ENCODE peak calls at places on chromosomes 13 and 19, in ten cellular contexts. R is pancreas, F is cardiac fibroblast, W is right lobe of liver, S is psoas muscle, K is kidney epithelial cell, U is foreskin fibroblast, L is testis, P is adrenal gland, I is AG04450. N is an unnamed sample.

GRCh38 chr13:33188093-33188882 is 97.3 kb downstream of the STARD13 start:
- DNase-seq in R (no peak), F (peak), W (no peak), S (no peak), K (no peak), U (no peak), L (no peak), P (no peak), I (no peak), N (peak)

GRCh38 chr19:7995756-7996155 is 9.7 kb downstream of the ELAVL1 start:
- DNase-seq in R (no peak), F (no peak), W (no peak), S (no peak), K (no peak), U (no peak), L (no peak), P (no peak), I (no peak), N (no peak)

GRCh38 chr13:35984776-35985453 is 146.3 kb downstream of the DCLK1 start:
- DNase-seq in R (no peak), F (no peak), W (no peak), S (no peak), K (no peak), U (no peak), L (no peak), P (peak), I (no peak), N (no peak)

GRCh38 chr19:7524523-7524922 is 2.1 kb downstream of the MCOLN1 start:
- DNase-seq in R (no peak), F (no peak), W (no peak), S (no peak), K (no peak), U (no peak), L (no peak), P (no peak), I (no peak), N (no peak)

GRCh38 chr19:47411101-47411500 is 8.2 kb downstream of the MEIS3 start:
- DNase-seq in R (no peak), F (no peak), W (no peak), S (no peak), K (no peak), U (no peak), L (no peak), P (no peak), I (no peak), N (no peak)

GRCh38 chr19:16679811-16680210 is 18.9 kb downstream of the TMEM38A start:
- DNase-seq in R (no peak), F (no peak), W (no peak), S (no peak), K (no peak), U (no peak), L (no peak), P (no peak), I (no peak), N (no peak)

GRCh38 chr19:58513694-58514563 is 2.1 kb upstream of the SLC27A5 start:
- DNase-seq in R (peak), F (peak), W (peak), S (peak), K (peak), U (peak), L (peak), P (peak), I (no peak), N (peak)

GRCh38 chr13:112783135-112783945 is 93.5 kb downstream of the ATP11A start:
- DNase-seq in R (no peak), F (peak), W (no peak), S (no peak), K (no peak), U (peak), L (no peak), P (peak), I (peak), N (peak)

GRCh38 chr13:39655569-39656324 is at the start of gene COG6:
- DNase-seq in R (peak), F (peak), W (peak), S (peak), K (peak), U (peak), L (peak), P (peak), I (peak), N (peak)

GRCh38 chr19:47143322-47144073 is 12.9 kb downstream of the SAE1 start:
- DNase-seq in R (no peak), F (no peak), W (no peak), S (no peak), K (no peak), U (no peak), L (no peak), P (no peak), I (no peak), N (no peak)

GRCh38 chr13:44329909-44330545 is 43.6 kb upstream of the SERP2 start:
- DNase-seq in R (no peak), F (no peak), W (no peak), S (no peak), K (no peak), U (no peak), L (no peak), P (no peak), I (no peak), N (no peak)

GRCh38 chr19:32219881-32220552 is 125.4 kb upstream of the ZNF507 start:
- DNase-seq in R (no peak), F (no peak), W (no peak), S (no peak), K (no peak), U (no peak), L (no peak), P (no peak), I (no peak), N (no peak)

GRCh38 chr19:42032428-42032827 is 37.6 kb downstream of the GRIK5 start:
- DNase-seq in R (no peak), F (peak), W (no peak), S (peak), K (peak), U (no peak), L (no peak), P (no peak), I (no peak), N (no peak)

GRCh38 chr19:42024622-42025111 is 30.6 kb upstream of the ATP1A3 start:
- DNase-seq in R (no peak), F (peak), W (no peak), S (peak), K (no peak), U (peak), L (peak), P (no peak), I (peak), N (no peak)

GRCh38 chr19:42028304-42029216 is 34.5 kb upstream of the ATP1A3 start:
- DNase-seq in R (no peak), F (no peak), W (no peak), S (peak), K (no peak), U (no peak), L (peak), P (no peak), I (no peak), N (no peak)

GRCh38 chr19:42033413-42033812 is 36.6 kb downstream of the GRIK5 start:
- DNase-seq in R (no peak), F (no peak), W (no peak), S (no peak), K (no peak), U (no peak), L (no peak), P (no peak), I (no peak), N (no peak)

DNA sequence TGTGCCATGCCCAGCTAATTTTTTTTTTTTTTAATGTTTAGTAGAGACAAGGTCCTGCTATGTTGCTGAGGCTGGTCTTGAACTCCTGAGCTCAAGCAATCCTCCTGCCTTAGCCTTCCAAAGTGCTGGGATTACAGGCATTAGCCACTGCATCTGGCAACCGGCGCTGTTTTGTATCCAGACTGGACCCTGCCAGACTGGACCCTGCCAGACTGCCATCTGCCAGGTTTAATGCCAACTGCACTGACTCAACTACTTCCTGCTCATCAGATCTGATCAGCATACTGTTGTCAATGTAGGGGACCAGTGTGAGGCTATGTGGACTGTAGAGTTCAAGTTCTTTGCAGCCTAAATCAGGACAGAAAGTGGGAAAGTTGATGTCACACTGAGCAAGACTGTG is 36.6 kb upstream of the ATP1A3 start:
- DNase-seq in R (no peak), F (no peak), W (no peak), S (peak), K (no peak), U (no peak), L (no peak), P (no peak), I (no peak), N (no peak)
- TF ChIP-seq CTCF in R (no peak), F (no peak), W (no peak), S (no peak), K (no peak), U (no peak), L (no peak), P (no peak), I (no peak), N (no peak)

GRCh38 chr13:106917024-106917491 is 349.1 kb upstream of the ARGLU1 start:
- DNase-seq in R (no peak), F (no peak), W (peak), S (no peak), K (no peak), U (peak), L (no peak), P (no peak), I (no peak), N (no peak)
- H3K4me3 ChIP-seq in R (no peak), F (peak), W (peak), S (peak), K (peak), U (peak), L (peak), P (no peak), I (no peak), N (peak)

DNA sequence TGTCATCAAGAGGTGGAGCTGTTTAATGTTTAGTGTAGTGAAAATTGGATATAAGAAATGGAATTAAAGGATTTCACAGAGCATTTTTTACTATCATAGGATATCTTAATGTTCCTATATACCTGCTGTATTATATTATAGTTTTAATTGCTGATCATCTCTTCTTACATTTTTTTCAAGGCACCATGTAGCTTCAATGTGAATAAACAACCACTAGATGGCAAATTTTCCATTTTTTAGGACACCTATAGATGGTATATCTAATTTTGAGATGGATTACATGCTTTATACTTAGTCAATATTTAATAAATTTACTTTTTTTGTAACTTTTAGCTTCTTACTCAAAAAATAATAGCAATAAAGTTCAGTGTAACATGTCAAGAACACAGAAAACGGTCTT is 9.0 kb upstream of the ATXN8OS start:
- DNase-seq in R (no peak), F (no peak), W (no peak), S (no peak), K (no peak), U (no peak), L (no peak), P (no peak), I (no peak), N (peak)
- TF ChIP-seq CTCF in R (no peak), F (peak), W (peak), S (no peak), K (peak), U (no peak), L (peak), P (no peak), I (no peak), N (peak)

DNA sequence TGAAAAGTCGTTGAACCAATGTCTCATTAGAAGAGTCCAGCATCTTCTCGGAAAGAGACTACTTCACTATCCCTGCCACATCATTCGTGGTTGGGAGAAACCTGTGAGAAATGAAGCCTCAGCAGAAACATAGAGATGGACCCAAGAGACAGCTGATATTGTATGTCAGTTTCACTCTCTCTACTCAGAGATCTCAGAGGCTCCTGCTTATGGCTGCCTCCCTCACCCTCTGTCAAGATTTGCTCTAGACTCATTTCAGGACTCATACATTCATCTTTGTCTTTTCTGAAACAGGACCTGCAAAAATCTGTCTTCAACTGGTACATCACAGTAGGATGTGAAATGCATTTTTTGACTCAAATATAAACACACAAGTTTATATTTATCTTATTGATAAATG is 1833.8 kb upstream of the PCDH20 start:
- DNase-seq in R (no peak), F (no peak), W (no peak), S (no peak), K (no peak), U (no peak), L (no peak), P (no peak), I (no peak), N (no peak)
- H3K4me3 ChIP-seq in R (no peak), F (no peak), W (no peak), S (no peak), K (no peak), U (no peak), L (no peak), P (no peak), I (no peak), N (no peak)

N was measured in astrocyte of the spinal cord.